ENCODE peak calls at places on chromosomes 4 and X, in five cellular contexts. A is A549, N is HepG2, J is GM12878, Q is upper lobe of left lung. G is an unnamed sample.

GRCh38 chr4:2354127-2354526 is 64.3 kb downstream of the ZFYVE28 start:
- ATAC-seq in A (peak), N (peak), J (peak), Q (no peak), G (no peak)

GRCh38 chr4:94581766-94582165 is 130.0 kb downstream of the PDLIM5 start:
- ATAC-seq in A (no peak), N (no peak), J (no peak), Q (no peak), G (no peak)

GRCh38 chr4:173807347-173807746 is 277.3 kb upstream of the HAND2 start:
- ATAC-seq in A (no peak), N (no peak), J (no peak), Q (peak), G (peak)

GRCh38 chr4:2101346-2102044 is 42.4 kb downstream of the NAT8L start:
- ATAC-seq in A (no peak), N (no peak), J (no peak), Q (no peak), G (no peak)

GRCh38 chr4:165874799-165875371 is 1.8 kb downstream of the TLL1 start:
- ATAC-seq in A (peak), N (no peak), J (no peak), Q (peak), G (peak)

GRCh38 chrX:39895228-39896110 is 202.3 kb downstream of the BCOR start:
- ATAC-seq in A (peak), N (no peak), J (no peak), Q (no peak), G (no peak)

GRCh38 chrX:155880586-155881157 is 473 bp upstream of the VAMP7 start:
- ATAC-seq in A (peak), N (peak), J (peak), Q (peak), G (peak)

GRCh38 chr4:97656034-97656720 is 487.1 kb downstream of the STPG2 start:
- ATAC-seq in A (no peak), N (no peak), J (no peak), Q (no peak), G (peak)

GRCh38 chr4:6104541-6105130 is 86.4 kb upstream of the C4orf50 start:
- ATAC-seq in A (no peak), N (no peak), J (no peak), Q (no peak), G (no peak)

DNA sequence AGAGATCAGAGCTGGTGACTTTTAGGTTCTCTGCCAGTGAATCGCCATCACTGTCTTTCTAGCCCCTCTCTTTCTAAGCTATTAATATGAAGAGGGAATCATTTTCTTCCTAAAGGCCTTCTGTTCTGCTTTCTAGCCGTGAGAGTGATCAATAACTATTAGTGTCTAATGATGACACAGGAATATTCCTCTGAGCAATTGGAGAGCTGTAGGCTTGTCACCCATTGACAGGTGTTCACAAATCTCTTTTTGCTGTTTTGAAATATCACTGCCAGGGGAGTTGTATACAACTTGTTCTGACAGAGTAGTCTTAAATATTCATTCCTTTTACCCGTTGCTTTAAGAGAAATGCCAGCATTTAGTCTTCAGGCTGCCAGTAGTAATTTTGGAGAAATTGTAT is 13.9 kb downstream of the FHIP1A start:
- ATAC-seq in A (no peak), N (no peak), J (no peak), Q (no peak), G (no peak)
- TF ChIP-seq EP300 in A (no peak), N (no peak), J (no peak), Q (no peak), G (no peak)

GRCh38 chrX:48785525-48786214 is 720 bp upstream of the GATA1 start:
- ATAC-seq in A (no peak), N (no peak), J (no peak), Q (no peak), G (no peak)
- TF ChIP-seq EP300 in A (no peak), N (no peak), J (no peak), Q (no peak), G (no peak)

GRCh38 chr4:137749466-137749865 is 217.2 kb upstream of the PCDH18 start:
- ATAC-seq in A (no peak), N (no peak), J (no peak), Q (no peak), G (no peak)

DNA sequence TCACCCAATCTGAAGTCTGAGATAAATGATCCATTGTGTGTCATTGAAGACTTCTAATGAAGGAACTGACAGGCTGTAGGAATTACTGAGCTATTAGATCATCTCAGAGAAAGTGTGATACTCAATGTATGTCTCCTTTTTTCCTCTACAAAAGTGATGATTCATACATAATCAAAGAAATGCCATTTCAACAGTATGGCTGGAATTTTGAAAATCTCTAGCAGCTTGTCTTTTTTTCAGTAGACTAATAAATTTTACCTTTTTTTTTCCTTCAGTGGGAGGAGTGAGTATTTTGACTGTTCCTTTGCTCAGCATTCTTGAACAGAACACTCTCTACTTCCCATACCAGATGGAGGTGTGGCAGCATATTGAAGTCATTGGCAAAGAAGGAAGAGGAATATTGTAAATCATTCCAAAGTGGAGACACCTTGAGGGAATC is 222.8 kb upstream of the PCDH18 start:
- ATAC-seq in A (no peak), N (no peak), J (no peak), Q (no peak), G (no peak)
- TF ChIP-seq EP300 in A (no peak), N (no peak), J (no peak), Q (no peak), G (no peak)

GRCh38 chr4:54169176-54169575 is 59.9 kb upstream of the PDGFRA start:
- ATAC-seq in A (no peak), N (no peak), J (no peak), Q (no peak), G (no peak)

GRCh38 chr4:54159543-54159942 is 59.6 kb downstream of the GSX2 start:
- ATAC-seq in A (no peak), N (no peak), J (no peak), Q (no peak), G (no peak)

GRCh38 chr4:54167508-54167907 is 61.6 kb upstream of the PDGFRA start:
- ATAC-seq in A (no peak), N (no peak), J (no peak), Q (no peak), G (no peak)

GRCh38 chr4:54165011-54165410 is 64.1 kb upstream of the PDGFRA start:
- ATAC-seq in A (no peak), N (no peak), J (no peak), Q (no peak), G (no peak)

GRCh38 chr4:54165438-54165837 is 63.7 kb upstream of the PDGFRA start:
- ATAC-seq in A (peak), N (no peak), J (no peak), Q (peak), G (peak)
- TF ChIP-seq EP300 in A (no peak), N (no peak), J (no peak), Q (no peak), G (no peak)

GRCh38 chrX:70009970-70010369 is 39.8 kb downstream of the AWAT2 start:
- ATAC-seq in A (no peak), N (no peak), J (no peak), Q (no peak), G (no peak)
- TF ChIP-seq EP300 in A (no peak), N (no peak), J (no peak), Q (no peak), G (no peak)

GRCh38 chr4:157018920-157019490 is 47.4 kb upstream of the PDGFC start:
- ATAC-seq in A (no peak), N (no peak), J (no peak), Q (no peak), G (no peak)
- TF ChIP-seq EP300 in A (no peak), N (no peak), J (no peak), Q (no peak), G (no peak)

DNA sequence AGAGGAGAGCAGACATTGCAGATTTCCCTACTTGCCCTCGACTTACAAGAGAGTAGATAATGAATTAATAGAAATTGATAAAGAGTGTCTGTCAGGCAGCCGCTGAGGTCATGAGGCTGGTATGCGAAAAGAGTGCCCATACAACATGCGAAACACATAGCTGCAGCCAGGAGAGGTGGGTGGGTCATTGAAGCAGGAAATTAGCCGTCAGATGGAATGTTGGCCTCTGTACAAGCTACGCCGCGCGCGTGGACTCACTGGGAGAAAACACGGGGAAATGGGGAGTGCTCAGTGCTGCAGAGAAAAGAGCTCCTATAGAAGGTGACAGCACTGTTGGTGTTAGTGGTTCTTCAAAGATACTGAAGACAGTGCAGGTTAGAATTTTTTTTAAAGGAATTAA is 125.1 kb downstream of the RAPGEF2 start:
- ATAC-seq in A (peak), N (no peak), J (no peak), Q (peak), G (peak)
- TF ChIP-seq EP300 in A (no peak), N (no peak), J (no peak), Q (no peak), G (no peak)